ENCODE peak calls at places on chromosomes 11 and 22, in six cellular contexts. One of them, this sample, is unnamed.
A peak's percentile ranks its signal among the peaks of the same experiment; 100 is the strongest.

GRCh38 chr11:8242480-8243280 is 21.0 kb downstream of the LMO1 start:
- DNase-seq in naive thymus-derived CD8-positive, alpha-beta T cell: no peak
- DNase-seq in GM04504: no peak
- DNase-seq in GM06990: no peak
- DNase-seq in stimulated activated CD4-positive, alpha-beta T cell treated with anti-CD3 and anti-CD28 coated beads, Interleukin-4, amount 100 ng/mL, for 48 hours: no peak
- DNase-seq in mucosa of descending colon: no peak
- DNase-seq in this sample: no peak

GRCh38 chr11:35218956-35219355 is 80.0 kb downstream of the CD44 start:
- DNase-seq in naive thymus-derived CD8-positive, alpha-beta T cell: no peak
- DNase-seq in GM04504: peak; percentile 44
- DNase-seq in GM06990: no peak
- DNase-seq in stimulated activated CD4-positive, alpha-beta T cell treated with anti-CD3 and anti-CD28 coated beads, Interleukin-4, amount 100 ng/mL, for 48 hours: no peak
- DNase-seq in mucosa of descending colon: no peak
- DNase-seq in this sample: no peak

GRCh38 chr11:80297808-80298460 is 857.1 kb upstream of the TENM4 start:
- DNase-seq in naive thymus-derived CD8-positive, alpha-beta T cell: no peak
- DNase-seq in GM04504: no peak
- DNase-seq in GM06990: no peak
- DNase-seq in stimulated activated CD4-positive, alpha-beta T cell treated with anti-CD3 and anti-CD28 coated beads, Interleukin-4, amount 100 ng/mL, for 48 hours: no peak
- DNase-seq in mucosa of descending colon: no peak
- DNase-seq in this sample: no peak

GRCh38 chr11:94193288-94193687 is 64.6 kb downstream of the PANX1 start:
- DNase-seq in naive thymus-derived CD8-positive, alpha-beta T cell: no peak
- DNase-seq in GM04504: peak; percentile 66
- DNase-seq in GM06990: no peak
- DNase-seq in stimulated activated CD4-positive, alpha-beta T cell treated with anti-CD3 and anti-CD28 coated beads, Interleukin-4, amount 100 ng/mL, for 48 hours: no peak
- DNase-seq in mucosa of descending colon: no peak
- DNase-seq in this sample: no peak

GRCh38 chr11:117621226-117621625 is 175.8 kb downstream of the DSCAML1 start:
- DNase-seq in naive thymus-derived CD8-positive, alpha-beta T cell: no peak
- DNase-seq in GM04504: no peak
- DNase-seq in GM06990: no peak
- DNase-seq in stimulated activated CD4-positive, alpha-beta T cell treated with anti-CD3 and anti-CD28 coated beads, Interleukin-4, amount 100 ng/mL, for 48 hours: no peak
- DNase-seq in mucosa of descending colon: no peak
- DNase-seq in this sample: no peak

GRCh38 chr11:64351136-64351631 is 7.8 kb upstream of the RPS6KA4 start:
- DNase-seq in naive thymus-derived CD8-positive, alpha-beta T cell: no peak
- DNase-seq in GM04504: no peak
- DNase-seq in GM06990: no peak
- DNase-seq in stimulated activated CD4-positive, alpha-beta T cell treated with anti-CD3 and anti-CD28 coated beads, Interleukin-4, amount 100 ng/mL, for 48 hours: no peak
- DNase-seq in mucosa of descending colon: peak; percentile 2
- DNase-seq in this sample: no peak

GRCh38 chr11:11569936-11570491 is 51.8 kb downstream of the GALNT18 start:
- DNase-seq in naive thymus-derived CD8-positive, alpha-beta T cell: no peak
- DNase-seq in GM04504: no peak
- DNase-seq in GM06990: no peak
- DNase-seq in stimulated activated CD4-positive, alpha-beta T cell treated with anti-CD3 and anti-CD28 coated beads, Interleukin-4, amount 100 ng/mL, for 48 hours: no peak
- DNase-seq in mucosa of descending colon: peak; percentile 55
- DNase-seq in this sample: no peak

GRCh38 chr11:73204711-73205121 is 13.4 kb upstream of the P2RY2 start:
- DNase-seq in naive thymus-derived CD8-positive, alpha-beta T cell: no peak
- DNase-seq in GM04504: no peak
- DNase-seq in GM06990: no peak
- DNase-seq in stimulated activated CD4-positive, alpha-beta T cell treated with anti-CD3 and anti-CD28 coated beads, Interleukin-4, amount 100 ng/mL, for 48 hours: no peak
- DNase-seq in mucosa of descending colon: no peak
- DNase-seq in this sample: no peak

GRCh38 chr22:42880815-42881214 is 23.7 kb upstream of the ARFGAP3 start:
- DNase-seq in naive thymus-derived CD8-positive, alpha-beta T cell: no peak
- DNase-seq in GM04504: no peak
- DNase-seq in GM06990: no peak
- DNase-seq in stimulated activated CD4-positive, alpha-beta T cell treated with anti-CD3 and anti-CD28 coated beads, Interleukin-4, amount 100 ng/mL, for 48 hours: no peak
- DNase-seq in mucosa of descending colon: no peak
- DNase-seq in this sample: no peak

GRCh38 chr11:10305262-10305963 is 540 bp downstream of the ADM start:
- DNase-seq in naive thymus-derived CD8-positive, alpha-beta T cell: no peak
- DNase-seq in GM04504: no peak
- DNase-seq in GM06990: peak; percentile 43
- DNase-seq in stimulated activated CD4-positive, alpha-beta T cell treated with anti-CD3 and anti-CD28 coated beads, Interleukin-4, amount 100 ng/mL, for 48 hours: no peak
- DNase-seq in mucosa of descending colon: peak; percentile 51
- DNase-seq in this sample: no peak

GRCh38 chr11:111557425-111558111 is 17.0 kb downstream of the LAYN start:
- DNase-seq in naive thymus-derived CD8-positive, alpha-beta T cell: no peak
- DNase-seq in GM04504: peak; percentile 95
- DNase-seq in GM06990: no peak
- DNase-seq in stimulated activated CD4-positive, alpha-beta T cell treated with anti-CD3 and anti-CD28 coated beads, Interleukin-4, amount 100 ng/mL, for 48 hours: no peak
- DNase-seq in mucosa of descending colon: no peak
- DNase-seq in this sample: no peak

GRCh38 chr11:119691701-119692546 is 37.1 kb downstream of the NECTIN1 start:
- DNase-seq in naive thymus-derived CD8-positive, alpha-beta T cell: no peak
- DNase-seq in GM04504: no peak
- DNase-seq in GM06990: no peak
- DNase-seq in stimulated activated CD4-positive, alpha-beta T cell treated with anti-CD3 and anti-CD28 coated beads, Interleukin-4, amount 100 ng/mL, for 48 hours: no peak
- DNase-seq in mucosa of descending colon: no peak
- DNase-seq in this sample: no peak

GRCh38 chr11:46675288-46675851 is 25.0 kb downstream of the ARHGAP1 start:
- DNase-seq in naive thymus-derived CD8-positive, alpha-beta T cell: no peak
- DNase-seq in GM04504: peak; percentile 67
- DNase-seq in GM06990: no peak
- DNase-seq in stimulated activated CD4-positive, alpha-beta T cell treated with anti-CD3 and anti-CD28 coated beads, Interleukin-4, amount 100 ng/mL, for 48 hours: no peak
- DNase-seq in mucosa of descending colon: peak; percentile 71
- DNase-seq in this sample: no peak

GRCh38 chr11:834371-835316 is 1.9 kb downstream of the CD151 start:
- DNase-seq in naive thymus-derived CD8-positive, alpha-beta T cell: no peak
- DNase-seq in GM04504: no peak
- DNase-seq in GM06990: no peak
- DNase-seq in stimulated activated CD4-positive, alpha-beta T cell treated with anti-CD3 and anti-CD28 coated beads, Interleukin-4, amount 100 ng/mL, for 48 hours: no peak
- DNase-seq in mucosa of descending colon: peak; percentile 85
- DNase-seq in this sample: no peak

GRCh38 chr22:50676211-50676636 is 3.6 kb downstream of the SHANK3 start:
- DNase-seq in naive thymus-derived CD8-positive, alpha-beta T cell: no peak
- DNase-seq in GM04504: no peak
- DNase-seq in GM06990: no peak
- DNase-seq in stimulated activated CD4-positive, alpha-beta T cell treated with anti-CD3 and anti-CD28 coated beads, Interleukin-4, amount 100 ng/mL, for 48 hours: no peak
- DNase-seq in mucosa of descending colon: no peak
- DNase-seq in this sample: no peak

GRCh38 chr11:61071208-61071681 is 31.0 kb upstream of the CD5 start:
- DNase-seq in naive thymus-derived CD8-positive, alpha-beta T cell: no peak
- DNase-seq in GM04504: no peak
- DNase-seq in GM06990: peak; percentile 73
- DNase-seq in stimulated activated CD4-positive, alpha-beta T cell treated with anti-CD3 and anti-CD28 coated beads, Interleukin-4, amount 100 ng/mL, for 48 hours: no peak
- DNase-seq in mucosa of descending colon: no peak
- DNase-seq in this sample: peak; percentile 62

GRCh38 chr11:85930879-85931366 is 75.7 kb downstream of the CCDC83 start:
- DNase-seq in naive thymus-derived CD8-positive, alpha-beta T cell: no peak
- DNase-seq in GM04504: no peak
- DNase-seq in GM06990: no peak
- DNase-seq in stimulated activated CD4-positive, alpha-beta T cell treated with anti-CD3 and anti-CD28 coated beads, Interleukin-4, amount 100 ng/mL, for 48 hours: no peak
- DNase-seq in mucosa of descending colon: no peak
- DNase-seq in this sample: no peak

GRCh38 chr11:10398525-10398924 is 56.5 kb upstream of the AMPD3 start:
- DNase-seq in naive thymus-derived CD8-positive, alpha-beta T cell: no peak
- DNase-seq in GM04504: no peak
- DNase-seq in GM06990: no peak
- DNase-seq in stimulated activated CD4-positive, alpha-beta T cell treated with anti-CD3 and anti-CD28 coated beads, Interleukin-4, amount 100 ng/mL, for 48 hours: no peak
- DNase-seq in mucosa of descending colon: peak; percentile 28
- DNase-seq in this sample: no peak

This sample was measured in T-cell.